ENCODE peak calls at places on chromosomes 6 and 20, in nine cellular contexts. One of them, this sample, is unnamed.

GRCh38 chr6:35477551-35478179 is 9.5 kb downstream of the RPL10A start:
- DNase-seq in tibial nerve: no peak
- DNase-seq in retinal pigment epithelial cell: no peak
- DNase-seq in right atrium auricular region: no peak
- DNase-seq in dorsolateral prefrontal cortex: no peak
- DNase-seq in CD8-positive, alpha-beta T cell: peak
- DNase-seq in psoas muscle: no peak
- DNase-seq in BE2C: no peak
- DNase-seq in CD8-positive, alpha-beta memory T cell: no peak
- DNase-seq in this sample: no peak

GRCh38 chr6:34496103-34496685 is 30.3 kb downstream of the PACSIN1 start:
- DNase-seq in right atrium auricular region: no peak
- DNase-seq in retinal pigment epithelial cell: no peak
- DNase-seq in tibial nerve: no peak
- DNase-seq in dorsolateral prefrontal cortex: peak
- DNase-seq in CD8-positive, alpha-beta memory T cell: no peak
- DNase-seq in CD8-positive, alpha-beta T cell: no peak
- DNase-seq in BE2C: no peak
- DNase-seq in psoas muscle: no peak
- DNase-seq in this sample: no peak

GRCh38 chr6:111818539-111819226 is 54.6 kb downstream of the FYN start:
- DNase-seq in right atrium auricular region: no peak
- DNase-seq in CD8-positive, alpha-beta T cell: no peak
- DNase-seq in tibial nerve: no peak
- DNase-seq in psoas muscle: no peak
- DNase-seq in retinal pigment epithelial cell: no peak
- DNase-seq in BE2C: no peak
- DNase-seq in CD8-positive, alpha-beta memory T cell: no peak
- DNase-seq in dorsolateral prefrontal cortex: no peak
- DNase-seq in this sample: no peak

GRCh38 chr20:59250293-59250692 is 50.1 kb upstream of the EDN3 start:
- DNase-seq in right atrium auricular region: no peak
- DNase-seq in psoas muscle: no peak
- DNase-seq in BE2C: no peak
- DNase-seq in CD8-positive, alpha-beta memory T cell: no peak
- DNase-seq in retinal pigment epithelial cell: no peak
- DNase-seq in dorsolateral prefrontal cortex: no peak
- DNase-seq in tibial nerve: no peak
- DNase-seq in CD8-positive, alpha-beta T cell: no peak
- DNase-seq in this sample: no peak

GRCh38 chr20:36528875-36529425 is 12.4 kb upstream of the MYL9 start:
- DNase-seq in psoas muscle: no peak
- DNase-seq in CD8-positive, alpha-beta memory T cell: no peak
- DNase-seq in right atrium auricular region: no peak
- DNase-seq in dorsolateral prefrontal cortex: no peak
- DNase-seq in retinal pigment epithelial cell: no peak
- DNase-seq in BE2C: no peak
- DNase-seq in tibial nerve: no peak
- DNase-seq in CD8-positive, alpha-beta T cell: no peak
- DNase-seq in this sample: no peak

GRCh38 chr6:97626586-97627441 is 343.8 kb upstream of the MMS22L start:
- DNase-seq in right atrium auricular region: no peak
- DNase-seq in BE2C: peak
- DNase-seq in psoas muscle: no peak
- DNase-seq in retinal pigment epithelial cell: peak
- DNase-seq in dorsolateral prefrontal cortex: no peak
- DNase-seq in CD8-positive, alpha-beta memory T cell: no peak
- DNase-seq in CD8-positive, alpha-beta T cell: no peak
- DNase-seq in tibial nerve: no peak
- DNase-seq in this sample: peak

GRCh38 chr6:19180348-19181073 is 656.7 kb upstream of the ID4 start:
- DNase-seq in BE2C: no peak
- DNase-seq in CD8-positive, alpha-beta T cell: no peak
- DNase-seq in right atrium auricular region: peak
- DNase-seq in retinal pigment epithelial cell: no peak
- DNase-seq in CD8-positive, alpha-beta memory T cell: no peak
- DNase-seq in tibial nerve: peak
- DNase-seq in dorsolateral prefrontal cortex: no peak
- DNase-seq in psoas muscle: peak
- DNase-seq in this sample: no peak

GRCh38 chr20:40339661-40340449 is 349.2 kb downstream of the MAFB start:
- DNase-seq in BE2C: no peak
- DNase-seq in retinal pigment epithelial cell: no peak
- DNase-seq in tibial nerve: peak
- DNase-seq in CD8-positive, alpha-beta memory T cell: no peak
- DNase-seq in right atrium auricular region: no peak
- DNase-seq in psoas muscle: peak
- DNase-seq in CD8-positive, alpha-beta T cell: no peak
- DNase-seq in dorsolateral prefrontal cortex: peak
- DNase-seq in this sample: no peak

GRCh38 chr20:57317316-57317788 is 12.3 kb upstream of the SPO11 start:
- DNase-seq in retinal pigment epithelial cell: no peak
- DNase-seq in dorsolateral prefrontal cortex: no peak
- DNase-seq in tibial nerve: no peak
- DNase-seq in BE2C: no peak
- DNase-seq in psoas muscle: no peak
- DNase-seq in CD8-positive, alpha-beta T cell: no peak
- DNase-seq in CD8-positive, alpha-beta memory T cell: no peak
- DNase-seq in right atrium auricular region: peak
- DNase-seq in this sample: no peak

GRCh38 chr6:95923518-95923917 is 92.3 kb upstream of the FUT9 start:
- DNase-seq in CD8-positive, alpha-beta memory T cell: no peak
- DNase-seq in dorsolateral prefrontal cortex: no peak
- DNase-seq in CD8-positive, alpha-beta T cell: no peak
- DNase-seq in right atrium auricular region: no peak
- DNase-seq in retinal pigment epithelial cell: no peak
- DNase-seq in BE2C: peak
- DNase-seq in psoas muscle: no peak
- DNase-seq in tibial nerve: peak
- DNase-seq in this sample: no peak

GRCh38 chr20:42204261-42204660 is 586.1 kb upstream of the CHD6 start:
- DNase-seq in right atrium auricular region: no peak
- DNase-seq in dorsolateral prefrontal cortex: no peak
- DNase-seq in retinal pigment epithelial cell: no peak
- DNase-seq in tibial nerve: peak
- DNase-seq in BE2C: no peak
- DNase-seq in psoas muscle: no peak
- DNase-seq in CD8-positive, alpha-beta memory T cell: no peak
- DNase-seq in CD8-positive, alpha-beta T cell: no peak
- DNase-seq in this sample: no peak

GRCh38 chr6:138824482-138825134 is 28.7 kb downstream of the ECT2L start:
- DNase-seq in CD8-positive, alpha-beta memory T cell: no peak
- DNase-seq in BE2C: no peak
- DNase-seq in CD8-positive, alpha-beta T cell: peak
- DNase-seq in tibial nerve: no peak
- DNase-seq in retinal pigment epithelial cell: no peak
- DNase-seq in dorsolateral prefrontal cortex: no peak
- DNase-seq in right atrium auricular region: no peak
- DNase-seq in psoas muscle: no peak
- DNase-seq in this sample: no peak

GRCh38 chr20:34663213-34663943 is 13.5 kb downstream of the PIGU start:
- DNase-seq in right atrium auricular region: no peak
- DNase-seq in dorsolateral prefrontal cortex: no peak
- DNase-seq in CD8-positive, alpha-beta T cell: no peak
- DNase-seq in retinal pigment epithelial cell: no peak
- DNase-seq in BE2C: no peak
- DNase-seq in tibial nerve: no peak
- DNase-seq in psoas muscle: no peak
- DNase-seq in CD8-positive, alpha-beta memory T cell: no peak
- DNase-seq in this sample: no peak

GRCh38 chr6:149395185-149395584 is 4.9 kb upstream of the SUMO4 start:
- DNase-seq in dorsolateral prefrontal cortex: no peak
- DNase-seq in psoas muscle: no peak
- DNase-seq in tibial nerve: no peak
- DNase-seq in CD8-positive, alpha-beta memory T cell: no peak
- DNase-seq in CD8-positive, alpha-beta T cell: no peak
- DNase-seq in retinal pigment epithelial cell: no peak
- DNase-seq in right atrium auricular region: no peak
- DNase-seq in BE2C: no peak
- DNase-seq in this sample: no peak

GRCh38 chr6:105832358-105832757 is 253.8 kb upstream of the PRDM1 start:
- DNase-seq in BE2C: no peak
- DNase-seq in tibial nerve: no peak
- DNase-seq in psoas muscle: no peak
- DNase-seq in CD8-positive, alpha-beta memory T cell: no peak
- DNase-seq in right atrium auricular region: no peak
- DNase-seq in CD8-positive, alpha-beta T cell: no peak
- DNase-seq in retinal pigment epithelial cell: no peak
- DNase-seq in dorsolateral prefrontal cortex: no peak
- DNase-seq in this sample: no peak

GRCh38 chr20:63560856-63561609 is 7.1 kb downstream of the FNDC11 start:
- DNase-seq in dorsolateral prefrontal cortex: no peak
- DNase-seq in tibial nerve: no peak
- DNase-seq in psoas muscle: no peak
- DNase-seq in CD8-positive, alpha-beta T cell: peak
- DNase-seq in CD8-positive, alpha-beta memory T cell: no peak
- DNase-seq in BE2C: no peak
- DNase-seq in right atrium auricular region: no peak
- DNase-seq in retinal pigment epithelial cell: no peak
- DNase-seq in this sample: no peak

DNA sequence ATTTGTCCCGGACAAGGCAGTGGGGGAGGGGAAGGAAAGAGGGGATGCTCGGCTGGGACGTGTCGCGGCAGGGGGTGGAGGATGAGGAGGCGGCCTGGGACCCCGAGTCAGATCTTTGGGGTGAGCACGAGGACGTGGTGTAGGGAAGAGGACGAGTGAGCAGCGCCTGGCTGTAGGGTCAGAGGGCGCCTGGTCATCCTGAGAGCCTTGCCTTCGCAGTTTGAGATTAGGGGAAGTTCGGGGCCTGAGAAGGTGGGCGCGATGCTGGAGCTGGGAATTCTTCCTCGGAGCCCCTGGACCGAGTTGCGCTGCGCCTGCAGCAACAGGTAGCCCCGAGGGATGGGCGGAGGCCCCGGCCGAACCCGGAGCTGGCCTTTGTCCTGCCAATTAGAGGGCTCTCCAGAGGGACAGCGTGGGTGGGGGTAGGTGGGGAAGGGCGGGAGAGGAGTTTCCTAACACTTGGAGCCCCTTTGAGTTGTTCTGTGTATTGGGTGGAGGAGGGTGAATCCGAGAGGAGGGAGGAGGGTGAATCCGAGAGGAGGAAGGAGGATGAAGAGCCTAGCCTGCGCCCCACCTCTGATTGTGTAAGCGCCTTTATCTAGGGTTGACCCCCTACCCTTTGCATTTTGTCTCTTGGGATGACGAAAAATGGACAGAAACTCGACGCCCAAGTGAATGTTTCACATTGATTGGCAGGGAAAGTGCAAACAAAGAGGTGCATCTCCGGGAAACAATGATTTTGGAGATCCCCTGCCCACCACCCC is 72.1 kb downstream of the SOX4 start:
- DNase-seq in right atrium auricular region: no peak
- DNase-seq in dorsolateral prefrontal cortex: no peak
- DNase-seq in CD8-positive, alpha-beta T cell: no peak
- DNase-seq in BE2C: no peak
- DNase-seq in psoas muscle: peak
- DNase-seq in retinal pigment epithelial cell: no peak
- DNase-seq in CD8-positive, alpha-beta memory T cell: no peak
- DNase-seq in tibial nerve: no peak
- DNase-seq in this sample: no peak
- H3K4me3 ChIP-seq in right atrium auricular region: peak
- H3K4me3 ChIP-seq in dorsolateral prefrontal cortex: peak
- H3K4me3 ChIP-seq in CD8-positive, alpha-beta T cell: no peak
- H3K4me3 ChIP-seq in BE2C: peak
- H3K4me3 ChIP-seq in psoas muscle: peak
- H3K4me3 ChIP-seq in retinal pigment epithelial cell: peak
- H3K4me3 ChIP-seq in CD8-positive, alpha-beta memory T cell: no peak
- H3K4me3 ChIP-seq in tibial nerve: peak
- H3K4me3 ChIP-seq in this sample: peak

DNA sequence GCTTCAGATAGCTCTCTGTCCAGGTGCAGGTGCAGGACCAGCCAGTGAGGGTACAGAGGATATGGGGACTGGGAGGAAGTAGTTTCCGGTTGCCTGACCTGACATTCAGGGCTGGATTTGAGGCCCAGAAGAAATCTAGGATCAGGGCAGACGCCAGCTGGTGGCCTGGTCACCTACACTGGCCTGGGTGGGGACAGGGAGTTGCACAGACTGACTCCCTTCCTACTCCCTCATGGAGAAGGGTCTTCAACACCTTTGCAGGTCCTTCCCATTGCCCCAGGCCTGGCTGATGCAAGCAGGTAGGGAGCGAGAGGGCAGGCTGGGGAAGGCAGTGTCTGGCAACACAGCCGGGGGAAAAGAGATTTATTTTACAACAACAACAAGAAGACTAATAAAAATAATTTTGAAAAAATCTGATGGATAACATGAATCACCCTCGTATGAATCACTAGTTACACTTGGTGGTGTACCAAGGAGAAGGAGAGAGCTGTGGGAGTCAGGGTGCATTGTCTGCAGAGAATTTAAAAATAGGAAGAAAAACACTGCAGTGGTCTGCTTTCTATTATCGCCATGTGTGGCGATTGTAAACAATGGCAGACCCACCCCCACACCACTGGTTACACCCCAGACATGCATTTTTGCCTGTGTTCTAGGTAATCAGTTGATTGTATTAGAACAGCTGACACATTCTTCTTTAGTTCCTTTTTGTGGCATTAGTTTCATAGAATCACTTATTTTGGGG is 62.3 kb upstream of the SNX9 start:
- DNase-seq in right atrium auricular region: peak
- DNase-seq in CD8-positive, alpha-beta memory T cell: no peak
- DNase-seq in psoas muscle: no peak
- DNase-seq in retinal pigment epithelial cell: peak
- DNase-seq in BE2C: no peak
- DNase-seq in tibial nerve: no peak
- DNase-seq in CD8-positive, alpha-beta T cell: peak
- DNase-seq in dorsolateral prefrontal cortex: no peak
- DNase-seq in this sample: peak
- H3K4me3 ChIP-seq in right atrium auricular region: no peak
- H3K4me3 ChIP-seq in CD8-positive, alpha-beta memory T cell: no peak
- H3K4me3 ChIP-seq in psoas muscle: no peak
- H3K4me3 ChIP-seq in retinal pigment epithelial cell: no peak
- H3K4me3 ChIP-seq in BE2C: no peak
- H3K4me3 ChIP-seq in tibial nerve: no peak
- H3K4me3 ChIP-seq in CD8-positive, alpha-beta T cell: no peak
- H3K4me3 ChIP-seq in dorsolateral prefrontal cortex: no peak
- H3K4me3 ChIP-seq in this sample: no peak

GRCh38 chr6:306641-307061 is 14.4 kb downstream of the DUSP22 start:
- DNase-seq in dorsolateral prefrontal cortex: no peak
- DNase-seq in tibial nerve: no peak
- DNase-seq in CD8-positive, alpha-beta memory T cell: no peak
- DNase-seq in psoas muscle: no peak
- DNase-seq in retinal pigment epithelial cell: no peak
- DNase-seq in right atrium auricular region: no peak
- DNase-seq in CD8-positive, alpha-beta T cell: peak
- DNase-seq in BE2C: no peak
- DNase-seq in this sample: no peak
- H3K4me3 ChIP-seq in dorsolateral prefrontal cortex: no peak
- H3K4me3 ChIP-seq in tibial nerve: no peak
- H3K4me3 ChIP-seq in CD8-positive, alpha-beta memory T cell: no peak
- H3K4me3 ChIP-seq in psoas muscle: no peak
- H3K4me3 ChIP-seq in retinal pigment epithelial cell: no peak
- H3K4me3 ChIP-seq in right atrium auricular region: no peak
- H3K4me3 ChIP-seq in CD8-positive, alpha-beta T cell: no peak
- H3K4me3 ChIP-seq in BE2C: no peak
- H3K4me3 ChIP-seq in this sample: no peak

DNA sequence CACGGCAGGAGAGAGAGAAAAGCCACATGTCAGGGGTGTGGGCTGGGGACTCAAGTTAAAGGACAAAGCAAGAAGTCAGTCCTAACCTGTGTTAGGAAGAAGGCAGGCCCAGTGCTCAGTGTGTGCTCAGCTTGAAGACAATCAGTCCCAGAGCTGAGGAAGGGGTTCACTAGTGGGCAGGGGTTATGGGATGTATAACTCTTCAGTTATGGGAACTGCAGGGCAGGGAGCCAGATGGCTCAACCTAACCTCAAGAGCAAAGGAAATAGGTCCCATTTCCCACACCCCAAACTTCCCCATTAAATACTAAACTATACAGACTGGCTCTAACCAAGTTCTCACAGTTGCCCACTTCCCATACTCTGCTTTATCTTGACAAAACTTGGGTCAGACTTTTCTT is 7.4 kb upstream of the SSTR4 start:
- DNase-seq in dorsolateral prefrontal cortex: no peak
- DNase-seq in tibial nerve: no peak
- DNase-seq in CD8-positive, alpha-beta memory T cell: no peak
- DNase-seq in right atrium auricular region: no peak
- DNase-seq in CD8-positive, alpha-beta T cell: no peak
- DNase-seq in retinal pigment epithelial cell: no peak
- DNase-seq in BE2C: no peak
- DNase-seq in psoas muscle: no peak
- DNase-seq in this sample: no peak
- H3K4me3 ChIP-seq in dorsolateral prefrontal cortex: no peak
- H3K4me3 ChIP-seq in tibial nerve: no peak
- H3K4me3 ChIP-seq in CD8-positive, alpha-beta memory T cell: no peak
- H3K4me3 ChIP-seq in right atrium auricular region: no peak
- H3K4me3 ChIP-seq in CD8-positive, alpha-beta T cell: no peak
- H3K4me3 ChIP-seq in retinal pigment epithelial cell: no peak
- H3K4me3 ChIP-seq in BE2C: no peak
- H3K4me3 ChIP-seq in psoas muscle: no peak
- H3K4me3 ChIP-seq in this sample: no peak

This sample was measured in skeletal muscle cell.